ENCODE peak calls at places on chromosomes 13 and 19, in nine cellular contexts. One of them, this sample, is unnamed.

GRCh38 chr19:438416-438958 is 22.3 kb downstream of the SHC2 start:
- DNase-seq in anterior cingulate cortex: no peak
- DNase-seq in ELF-1: no peak
- DNase-seq in NCI-H1105 treated with DMSO at 0.1 percent for 48 hours: no peak
- DNase-seq in GDM1: no peak
- DNase-seq in uterus: no peak
- DNase-seq in foreskin fibroblast: no peak
- DNase-seq in esophagus squamous epithelium: no peak
- DNase-seq in MCF 10A: no peak
- DNase-seq in this sample: no peak

GRCh38 chr19:47187797-47188196 is 43.2 kb downstream of the BBC3 start:
- DNase-seq in MCF 10A: no peak
- DNase-seq in NCI-H1105 treated with DMSO at 0.1 percent for 48 hours: no peak
- DNase-seq in anterior cingulate cortex: no peak
- DNase-seq in ELF-1: no peak
- DNase-seq in esophagus squamous epithelium: no peak
- DNase-seq in GDM1: no peak
- DNase-seq in foreskin fibroblast: no peak
- DNase-seq in uterus: no peak
- DNase-seq in this sample: no peak

GRCh38 chr13:112067871-112068305 is 939 bp downstream of the SOX1 start:
- DNase-seq in ELF-1: no peak
- DNase-seq in anterior cingulate cortex: no peak
- DNase-seq in esophagus squamous epithelium: no peak
- DNase-seq in uterus: no peak
- DNase-seq in MCF 10A: no peak
- DNase-seq in NCI-H1105 treated with DMSO at 0.1 percent for 48 hours: peak
- DNase-seq in GDM1: no peak
- DNase-seq in foreskin fibroblast: no peak
- DNase-seq in this sample: no peak

GRCh38 chr19:29680447-29680846 is 15.2 kb downstream of the PLEKHF1 start:
- DNase-seq in esophagus squamous epithelium: peak
- DNase-seq in uterus: no peak
- DNase-seq in MCF 10A: no peak
- DNase-seq in foreskin fibroblast: no peak
- DNase-seq in GDM1: peak
- DNase-seq in ELF-1: no peak
- DNase-seq in NCI-H1105 treated with DMSO at 0.1 percent for 48 hours: no peak
- DNase-seq in anterior cingulate cortex: no peak
- DNase-seq in this sample: peak

GRCh38 chr19:47447470-47448359 is 24.0 kb downstream of the SLC8A2 start:
- DNase-seq in esophagus squamous epithelium: no peak
- DNase-seq in anterior cingulate cortex: peak
- DNase-seq in foreskin fibroblast: peak
- DNase-seq in ELF-1: peak
- DNase-seq in GDM1: peak
- DNase-seq in uterus: peak
- DNase-seq in MCF 10A: no peak
- DNase-seq in NCI-H1105 treated with DMSO at 0.1 percent for 48 hours: peak
- DNase-seq in this sample: peak

GRCh38 chr19:49781394-49781793 is 14.6 kb downstream of the AP2A1 start:
- DNase-seq in MCF 10A: no peak
- DNase-seq in NCI-H1105 treated with DMSO at 0.1 percent for 48 hours: no peak
- DNase-seq in GDM1: no peak
- DNase-seq in ELF-1: no peak
- DNase-seq in foreskin fibroblast: no peak
- DNase-seq in esophagus squamous epithelium: no peak
- DNase-seq in uterus: no peak
- DNase-seq in anterior cingulate cortex: no peak
- DNase-seq in this sample: peak

GRCh38 chr13:110907951-110908898 is 6.6 kb downstream of the ANKRD10 start:
- DNase-seq in foreskin fibroblast: no peak
- DNase-seq in NCI-H1105 treated with DMSO at 0.1 percent for 48 hours: no peak
- DNase-seq in ELF-1: peak
- DNase-seq in esophagus squamous epithelium: no peak
- DNase-seq in uterus: no peak
- DNase-seq in GDM1: no peak
- DNase-seq in anterior cingulate cortex: no peak
- DNase-seq in MCF 10A: peak
- DNase-seq in this sample: no peak

GRCh38 chr19:31356587-31357314 is 7.5 kb upstream of the TSHZ3 start:
- DNase-seq in anterior cingulate cortex: no peak
- DNase-seq in NCI-H1105 treated with DMSO at 0.1 percent for 48 hours: no peak
- DNase-seq in uterus: no peak
- DNase-seq in esophagus squamous epithelium: no peak
- DNase-seq in ELF-1: peak
- DNase-seq in GDM1: no peak
- DNase-seq in MCF 10A: no peak
- DNase-seq in foreskin fibroblast: no peak
- DNase-seq in this sample: peak

GRCh38 chr13:82740442-82740841 is 1141.8 kb downstream of the SLITRK1 start:
- DNase-seq in uterus: no peak
- DNase-seq in MCF 10A: no peak
- DNase-seq in anterior cingulate cortex: no peak
- DNase-seq in GDM1: no peak
- DNase-seq in esophagus squamous epithelium: no peak
- DNase-seq in ELF-1: no peak
- DNase-seq in foreskin fibroblast: no peak
- DNase-seq in NCI-H1105 treated with DMSO at 0.1 percent for 48 hours: no peak
- DNase-seq in this sample: no peak

GRCh38 chr13:28313579-28313978 is 175.2 kb downstream of the PAN3 start:
- DNase-seq in NCI-H1105 treated with DMSO at 0.1 percent for 48 hours: no peak
- DNase-seq in anterior cingulate cortex: no peak
- DNase-seq in uterus: no peak
- DNase-seq in foreskin fibroblast: no peak
- DNase-seq in esophagus squamous epithelium: no peak
- DNase-seq in MCF 10A: no peak
- DNase-seq in ELF-1: peak
- DNase-seq in GDM1: no peak
- DNase-seq in this sample: no peak

GRCh38 chr13:59368652-59369051 is 795.1 kb downstream of the DIAPH3 start:
- DNase-seq in NCI-H1105 treated with DMSO at 0.1 percent for 48 hours: no peak
- DNase-seq in uterus: no peak
- DNase-seq in ELF-1: no peak
- DNase-seq in esophagus squamous epithelium: no peak
- DNase-seq in GDM1: no peak
- DNase-seq in foreskin fibroblast: no peak
- DNase-seq in anterior cingulate cortex: no peak
- DNase-seq in MCF 10A: no peak
- DNase-seq in this sample: no peak

GRCh38 chr19:6765738-6766356 is 1.4 kb downstream of the SH2D3A start:
- DNase-seq in ELF-1: peak
- DNase-seq in foreskin fibroblast: no peak
- DNase-seq in MCF 10A: peak
- DNase-seq in esophagus squamous epithelium: no peak
- DNase-seq in NCI-H1105 treated with DMSO at 0.1 percent for 48 hours: peak
- DNase-seq in uterus: no peak
- DNase-seq in anterior cingulate cortex: no peak
- DNase-seq in GDM1: no peak
- DNase-seq in this sample: peak